ENCODE peak calls at places on chromosomes 3 and 15, in eight cellular contexts. One of them, this sample, is unnamed.

GRCh38 chr15:67829647-67830504 is 4.6 kb downstream of the SKOR1 start:
- DNase-seq in NCI-H2029 treated with DMSO at 0.1 percent for 48 hours: no peak
- DNase-seq in CD4-positive, CD25-positive, alpha-beta regulatory T cell: no peak
- DNase-seq in fibroblast of villous mesenchyme: no peak
- DNase-seq in GM13977: no peak
- DNase-seq in activated gamma-delta T cell treated with Interleukin-2 at 50 U/mL for 16 hours: no peak
- DNase-seq in small intestine: no peak
- DNase-seq in stimulated activated CD4-positive, alpha-beta T cell treated with anti-CD3 and anti-CD28 coated beads, Interleukin-15, amount 100 ng/mL, for 48 hours: no peak
- DNase-seq in this sample: no peak

GRCh38 chr3:17973559-17973906 is 231.1 kb upstream of the TBC1D5 start:
- DNase-seq in CD4-positive, CD25-positive, alpha-beta regulatory T cell: no peak
- DNase-seq in GM13977: no peak
- DNase-seq in stimulated activated CD4-positive, alpha-beta T cell treated with anti-CD3 and anti-CD28 coated beads, Interleukin-15, amount 100 ng/mL, for 48 hours: no peak
- DNase-seq in activated gamma-delta T cell treated with Interleukin-2 at 50 U/mL for 16 hours: no peak
- DNase-seq in NCI-H2029 treated with DMSO at 0.1 percent for 48 hours: no peak
- DNase-seq in small intestine: no peak
- DNase-seq in fibroblast of villous mesenchyme: no peak
- DNase-seq in this sample: no peak

GRCh38 chr15:65096481-65097385 is 18.3 kb downstream of the UBAP1L start:
- DNase-seq in NCI-H2029 treated with DMSO at 0.1 percent for 48 hours: no peak
- DNase-seq in GM13977: no peak
- DNase-seq in CD4-positive, CD25-positive, alpha-beta regulatory T cell: no peak
- DNase-seq in stimulated activated CD4-positive, alpha-beta T cell treated with anti-CD3 and anti-CD28 coated beads, Interleukin-15, amount 100 ng/mL, for 48 hours: no peak
- DNase-seq in activated gamma-delta T cell treated with Interleukin-2 at 50 U/mL for 16 hours: no peak
- DNase-seq in fibroblast of villous mesenchyme: no peak
- DNase-seq in small intestine: no peak
- DNase-seq in this sample: no peak

GRCh38 chr3:157438371-157438735 is 1.7 kb downstream of the PTX3 start:
- DNase-seq in NCI-H2029 treated with DMSO at 0.1 percent for 48 hours: no peak
- DNase-seq in stimulated activated CD4-positive, alpha-beta T cell treated with anti-CD3 and anti-CD28 coated beads, Interleukin-15, amount 100 ng/mL, for 48 hours: no peak
- DNase-seq in CD4-positive, CD25-positive, alpha-beta regulatory T cell: no peak
- DNase-seq in activated gamma-delta T cell treated with Interleukin-2 at 50 U/mL for 16 hours: no peak
- DNase-seq in fibroblast of villous mesenchyme: no peak
- DNase-seq in small intestine: no peak
- DNase-seq in GM13977: peak; percentile 7
- DNase-seq in this sample: no peak

GRCh38 chr3:105367063-105367405 is 325 bp downstream of the ALCAM start:
- DNase-seq in CD4-positive, CD25-positive, alpha-beta regulatory T cell: no peak
- DNase-seq in small intestine: no peak
- DNase-seq in fibroblast of villous mesenchyme: no peak
- DNase-seq in GM13977: peak; percentile 26
- DNase-seq in stimulated activated CD4-positive, alpha-beta T cell treated with anti-CD3 and anti-CD28 coated beads, Interleukin-15, amount 100 ng/mL, for 48 hours: no peak
- DNase-seq in NCI-H2029 treated with DMSO at 0.1 percent for 48 hours: no peak
- DNase-seq in activated gamma-delta T cell treated with Interleukin-2 at 50 U/mL for 16 hours: no peak
- DNase-seq in this sample: peak; percentile 28

GRCh38 chr3:42210731-42211130 is 55.3 kb downstream of the CCK start:
- DNase-seq in NCI-H2029 treated with DMSO at 0.1 percent for 48 hours: no peak
- DNase-seq in activated gamma-delta T cell treated with Interleukin-2 at 50 U/mL for 16 hours: no peak
- DNase-seq in fibroblast of villous mesenchyme: no peak
- DNase-seq in small intestine: no peak
- DNase-seq in stimulated activated CD4-positive, alpha-beta T cell treated with anti-CD3 and anti-CD28 coated beads, Interleukin-15, amount 100 ng/mL, for 48 hours: no peak
- DNase-seq in CD4-positive, CD25-positive, alpha-beta regulatory T cell: no peak
- DNase-seq in GM13977: no peak
- DNase-seq in this sample: no peak

GRCh38 chr15:25416693-25417092 is 22.1 kb downstream of the UBE3A start:
- DNase-seq in GM13977: no peak
- DNase-seq in stimulated activated CD4-positive, alpha-beta T cell treated with anti-CD3 and anti-CD28 coated beads, Interleukin-15, amount 100 ng/mL, for 48 hours: no peak
- DNase-seq in NCI-H2029 treated with DMSO at 0.1 percent for 48 hours: peak; percentile 27
- DNase-seq in fibroblast of villous mesenchyme: no peak
- DNase-seq in CD4-positive, CD25-positive, alpha-beta regulatory T cell: no peak
- DNase-seq in activated gamma-delta T cell treated with Interleukin-2 at 50 U/mL for 16 hours: no peak
- DNase-seq in small intestine: no peak
- DNase-seq in this sample: no peak

GRCh38 chr3:19739504-19739903 is 194.5 kb downstream of the EFHB start:
- DNase-seq in NCI-H2029 treated with DMSO at 0.1 percent for 48 hours: no peak
- DNase-seq in activated gamma-delta T cell treated with Interleukin-2 at 50 U/mL for 16 hours: no peak
- DNase-seq in stimulated activated CD4-positive, alpha-beta T cell treated with anti-CD3 and anti-CD28 coated beads, Interleukin-15, amount 100 ng/mL, for 48 hours: no peak
- DNase-seq in CD4-positive, CD25-positive, alpha-beta regulatory T cell: no peak
- DNase-seq in fibroblast of villous mesenchyme: no peak
- DNase-seq in GM13977: no peak
- DNase-seq in small intestine: no peak
- DNase-seq in this sample: no peak

GRCh38 chr3:76497636-76498035 is 542.3 kb upstream of the ROBO2 start:
- DNase-seq in small intestine: no peak
- DNase-seq in NCI-H2029 treated with DMSO at 0.1 percent for 48 hours: no peak
- DNase-seq in stimulated activated CD4-positive, alpha-beta T cell treated with anti-CD3 and anti-CD28 coated beads, Interleukin-15, amount 100 ng/mL, for 48 hours: no peak
- DNase-seq in activated gamma-delta T cell treated with Interleukin-2 at 50 U/mL for 16 hours: no peak
- DNase-seq in CD4-positive, CD25-positive, alpha-beta regulatory T cell: no peak
- DNase-seq in GM13977: no peak
- DNase-seq in fibroblast of villous mesenchyme: no peak
- DNase-seq in this sample: no peak

This sample was measured in central memory CD4-positive, alpha-beta T cell.